ENCODE peak calls at places on chromosomes 16 and 17, in six cellular contexts. K is GM23338, Z is ascending aorta, M is heart left ventricle, L is IMR-90, Y is right lobe of liver. C is an unnamed sample. For H3K4me1, the result is how much of the 10 kb centered on the place peaks cover.

GRCh38 chr17:189444-189843 is 8.0 kb upstream of the DOC2B start:
- DNase-seq in K (no peak), Z (no peak), M (no peak), L (no peak), Y (no peak), C (no peak)

GRCh38 chr16:12587646-12588277 is 215.9 kb downstream of the CPPED1 start:
- DNase-seq in K (no peak), Z (no peak), M (no peak), L (no peak), Y (no peak), C (no peak)

GRCh38 chr17:77709594-77709993 is 248.9 kb upstream of the TNRC6C start:
- DNase-seq in K (no peak), Z (no peak), M (no peak), L (no peak), Y (no peak), C (no peak)

GRCh38 chr17:41377546-41377945 is 4.6 kb downstream of the KRT34 start:
- DNase-seq in K (peak), Z (no peak), M (no peak), L (peak), Y (no peak), C (no peak)

GRCh38 chr16:264440-264951 is 11.2 kb downstream of the RGS11 start:
- DNase-seq in K (no peak), Z (no peak), M (no peak), L (no peak), Y (peak), C (no peak)

GRCh38 chr17:7878234-7878633 is 10.4 kb upstream of the CHD3 start:
- DNase-seq in K (no peak), Z (no peak), M (no peak), L (no peak), Y (no peak), C (no peak)

GRCh38 chr16:14284930-14285541 is 213.9 kb downstream of the MRTFB start:
- DNase-seq in K (peak), Z (no peak), M (no peak), L (no peak), Y (peak), C (peak)

GRCh38 chr16:51532551-51532950 is 381.5 kb upstream of the SALL1 start:
- DNase-seq in K (no peak), Z (no peak), M (no peak), L (no peak), Y (no peak), C (no peak)

GRCh38 chr16:19524356-19524865 is 669 bp downstream of the CCP110 start:
- DNase-seq in K (peak), Z (no peak), M (no peak), L (no peak), Y (no peak), C (no peak)

GRCh38 chr16:10386517-10387377 is 886 bp downstream of the ATF7IP2 start:
- DNase-seq in K (no peak), Z (no peak), M (no peak), L (peak), Y (no peak), C (no peak)

GRCh38 chr17:15185625-15185991 is 79.5 kb downstream of the PMP22 start:
- DNase-seq in K (no peak), Z (peak), M (peak), L (peak), Y (no peak), C (peak)

GRCh38 chr16:59210955-59211541 is 476.9 kb upstream of the GOT2 start:
- DNase-seq in K (peak), Z (no peak), M (peak), L (peak), Y (no peak), C (peak)

GRCh38 chr17:27776882-27777624 is 23.3 kb downstream of the NOS2 start:
- DNase-seq in K (peak), Z (no peak), M (no peak), L (no peak), Y (no peak), C (no peak)

GRCh38 chr17:78338860-78339259 is 21.0 kb downstream of the SOCS3 start:
- DNase-seq in K (no peak), Z (no peak), M (no peak), L (no peak), Y (no peak), C (peak)

GRCh38 chr17:1232786-1233185 is 37.5 kb upstream of the BHLHA9 start:
- DNase-seq in K (no peak), Z (no peak), M (no peak), L (peak), Y (no peak), C (no peak)

GRCh38 chr16:9647981-9648701 is 534.1 kb downstream of the GRIN2A start:
- DNase-seq in K (peak), Z (no peak), M (no peak), L (no peak), Y (no peak), C (peak)

GRCh38 chr16:73483076-73483791 is 435.3 kb upstream of the ZFHX3 start:
- DNase-seq in K (peak), Z (no peak), M (no peak), L (no peak), Y (no peak), C (no peak)

GRCh38 chr17:17435323-17435722 is 41.5 kb upstream of the MED9 start:
- DNase-seq in K (no peak), Z (no peak), M (no peak), L (peak), Y (no peak), C (no peak)

GRCh38 chr17:14125518-14126125 is 56.3 kb downstream of the COX10 start:
- DNase-seq in K (no peak), Z (no peak), M (no peak), L (no peak), Y (no peak), C (no peak)

GRCh38 chr16:22191966-22192260 is 14.2 kb upstream of the EEF2K start:
- DNase-seq in K (no peak), Z (no peak), M (no peak), L (peak), Y (no peak), C (peak)

GRCh38 chr17:2899911-2900310 is 103.7 kb downstream of the RAP1GAP2 start:
- DNase-seq in K (no peak), Z (no peak), M (no peak), L (peak), Y (no peak), C (peak)

GRCh38 chr16:61214780-61215179 is 821.5 kb downstream of the CDH8 start:
- DNase-seq in K (no peak), Z (no peak), M (no peak), L (no peak), Y (no peak), C (no peak)

GRCh38 chr17:49985310-49985990 is 9.6 kb downstream of the DLX3 start:
- DNase-seq in K (no peak), Z (no peak), M (no peak), L (no peak), Y (no peak), C (no peak)

GRCh38 chr16:57537596-57538234 is 1.3 kb upstream of the CCDC102A start:
- DNase-seq in K (no peak), Z (no peak), M (no peak), L (no peak), Y (no peak), C (no peak)

GRCh38 chr16:69706256-69706974 is 19.9 kb downstream of the NQO1 start:
- DNase-seq in K (no peak), Z (no peak), M (no peak), L (no peak), Y (no peak), C (no peak)

GRCh38 chr17:17164156-17164555 is 42.0 kb downstream of the PLD6 start:
- DNase-seq in K (no peak), Z (no peak), M (no peak), L (no peak), Y (no peak), C (no peak)

GRCh38 chr16:89326721-89327120 is 109.2 kb downstream of the ZNF778 start:
- DNase-seq in K (peak), Z (no peak), M (no peak), L (no peak), Y (no peak), C (peak)
- H3K4me1 ChIP-seq in K (half or more), Z (under half), M (under half), L (under half), Y (under half), C (under half)

DNA sequence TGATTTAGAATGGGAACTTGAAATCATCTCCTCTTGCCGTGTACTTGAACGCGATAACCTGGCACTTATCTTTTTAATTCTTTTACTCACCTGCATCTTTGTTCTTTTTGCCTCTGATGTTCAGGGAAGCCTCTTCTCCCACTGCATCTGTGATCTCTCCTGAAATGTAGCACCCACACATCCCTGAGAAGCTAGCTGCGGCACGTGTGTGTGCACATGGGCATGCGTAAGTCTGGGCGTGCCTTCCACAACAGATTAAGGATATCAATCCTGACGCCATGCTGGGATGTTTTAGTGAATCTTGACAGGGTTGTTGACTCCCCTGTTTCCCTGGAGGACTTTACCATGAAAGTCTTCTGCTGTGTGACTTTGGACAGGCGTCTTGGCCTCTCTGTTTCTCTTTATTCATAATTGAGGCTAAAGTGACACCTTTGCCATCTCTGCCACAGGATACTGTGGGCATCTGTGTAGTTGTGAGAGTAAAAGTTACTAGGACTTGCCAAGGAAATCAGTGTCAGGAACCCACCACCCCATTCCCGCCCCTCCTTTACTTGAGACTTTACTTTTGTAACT is 20.5 kb downstream of the IL4R start:
- DNase-seq in K (no peak), Z (no peak), M (no peak), L (no peak), Y (no peak), C (no peak)
- H3K4me1 ChIP-seq in K (under half), Z (under half), M (under half), L (under half), Y (under half), C (under half)

DNA sequence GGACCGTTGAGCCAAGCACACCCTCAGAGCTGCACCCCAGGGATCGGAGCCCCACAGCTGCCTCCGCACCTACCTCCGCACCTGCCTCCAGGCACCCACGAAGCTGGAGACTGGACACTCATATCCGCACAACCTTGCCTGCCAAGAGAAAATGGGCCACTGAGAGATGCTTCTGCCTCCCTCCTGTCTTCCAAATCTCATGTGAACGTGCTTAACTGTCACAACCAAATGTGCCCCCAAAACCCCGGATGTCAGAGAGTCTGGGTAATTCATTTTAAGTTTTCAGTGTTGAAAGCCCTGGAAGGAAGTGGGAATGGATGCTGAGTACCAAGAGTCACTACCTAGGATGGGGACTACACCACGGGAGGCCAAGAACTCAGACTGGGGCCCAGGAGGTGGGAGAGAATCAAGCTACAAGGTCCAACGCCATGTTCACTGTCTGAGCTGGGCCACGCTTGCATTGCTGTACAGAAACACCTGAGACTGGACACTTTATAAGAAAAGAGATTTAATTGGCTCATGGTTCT is 49.5 kb upstream of the MEAK7 start:
- DNase-seq in K (no peak), Z (no peak), M (no peak), L (no peak), Y (no peak), C (no peak)
- H3K4me1 ChIP-seq in K (under half), Z (under half), M (under half), L (under half), Y (under half), C (under half)

GRCh38 chr16:30778549-30779244 is 8.3 kb downstream of the ZNF629 start:
- DNase-seq in K (peak), Z (no peak), M (no peak), L (peak), Y (no peak), C (no peak)

GRCh38 chr16:30777591-30778297 is 9.3 kb downstream of the ZNF629 start:
- DNase-seq in K (peak), Z (no peak), M (no peak), L (no peak), Y (no peak), C (no peak)

GRCh38 chr16:30780021-30780420 is 7.0 kb downstream of the ZNF629 start:
- DNase-seq in K (no peak), Z (no peak), M (no peak), L (no peak), Y (no peak), C (no peak)

GRCh38 chr16:30780549-30780948 is 6.5 kb downstream of the ZNF629 start:
- DNase-seq in K (no peak), Z (no peak), M (no peak), L (no peak), Y (no peak), C (no peak)

GRCh38 chr16:30779596-30779995 is 7.4 kb downstream of the ZNF629 start:
- DNase-seq in K (no peak), Z (no peak), M (no peak), L (no peak), Y (no peak), C (no peak)
- H3K4me1 ChIP-seq in K (under half), Z (under half), M (under half), L (under half), Y (under half), C (under half)

DNA sequence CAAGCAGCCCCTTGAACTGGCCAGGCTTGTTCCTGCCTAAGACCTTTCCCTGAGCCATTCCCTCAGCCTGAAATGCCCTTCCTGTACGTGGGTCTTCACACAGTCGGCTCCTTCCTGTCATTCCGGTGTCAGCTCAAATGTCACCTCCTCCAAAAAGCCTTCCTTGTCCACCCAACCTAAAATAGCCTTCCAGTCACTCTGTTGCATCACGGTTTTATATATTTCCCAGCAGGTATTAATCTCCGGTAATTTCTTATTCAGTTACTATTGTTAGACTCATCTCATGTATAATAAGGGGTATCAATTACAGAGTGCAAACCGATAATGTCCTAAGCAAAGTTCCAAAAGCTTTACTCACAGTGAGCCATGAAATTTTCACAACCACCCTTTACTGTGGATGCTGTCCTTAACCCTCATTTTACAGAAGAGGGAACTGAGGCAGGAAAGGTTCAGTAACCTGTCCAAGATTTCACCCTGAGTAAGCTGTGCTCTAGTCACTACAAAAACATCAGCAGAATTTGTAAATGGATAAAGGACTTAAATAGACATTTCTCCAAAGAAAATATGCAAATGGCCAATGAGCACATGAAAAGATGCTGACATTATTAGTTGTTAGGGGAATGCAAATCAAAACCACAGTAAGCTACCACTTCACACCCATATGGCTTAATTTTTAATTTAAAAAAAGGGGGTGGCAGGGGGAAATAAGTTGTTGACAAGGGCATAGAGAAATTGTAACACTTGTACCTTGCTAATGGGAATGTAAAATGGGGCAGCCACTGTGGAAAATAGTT is 51.6 kb downstream of the C17orf67 start:
- DNase-seq in K (no peak), Z (no peak), M (no peak), L (no peak), Y (no peak), C (no peak)
- H3K4me1 ChIP-seq in K (under half), Z (under half), M (under half), L (under half), Y (under half), C (under half)

GRCh38 chr17:42832934-42833770 is at the start of gene PSME3:
- DNase-seq in K (peak), Z (peak), M (peak), L (peak), Y (peak), C (peak)
- H3K4me1 ChIP-seq in K (under half), Z (under half), M (under half), L (under half), Y (under half), C (under half)

DNA sequence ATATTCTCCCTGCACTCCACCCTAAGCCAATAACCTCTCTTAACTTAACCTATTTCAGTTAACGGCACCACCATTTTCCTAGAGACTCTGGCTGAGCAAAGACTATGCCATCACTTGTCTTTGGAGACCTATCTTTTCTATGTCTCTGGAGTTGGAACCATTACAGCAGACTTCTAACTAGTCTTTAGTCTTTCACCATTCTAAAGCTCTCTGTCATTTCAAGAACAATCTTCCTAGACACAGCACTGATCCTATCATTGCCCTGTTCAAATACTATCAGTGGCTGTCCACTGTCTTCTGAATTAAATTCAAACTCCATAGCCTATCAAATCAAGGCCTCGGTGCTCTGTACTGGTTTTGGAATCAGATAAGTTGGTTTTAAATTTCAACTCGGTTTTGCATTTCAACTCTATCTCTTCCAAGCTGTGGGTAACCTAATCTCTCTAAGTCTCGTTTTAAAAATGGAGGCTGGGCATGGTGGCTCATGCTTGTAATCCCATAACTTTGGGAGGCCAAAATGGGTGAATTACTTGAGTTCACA is 31.9 kb downstream of the RNF43 start:
- DNase-seq in K (no peak), Z (no peak), M (no peak), L (no peak), Y (no peak), C (no peak)
- H3K4me1 ChIP-seq in K (under half), Z (under half), M (under half), L (under half), Y (under half), C (half or more)

DNA sequence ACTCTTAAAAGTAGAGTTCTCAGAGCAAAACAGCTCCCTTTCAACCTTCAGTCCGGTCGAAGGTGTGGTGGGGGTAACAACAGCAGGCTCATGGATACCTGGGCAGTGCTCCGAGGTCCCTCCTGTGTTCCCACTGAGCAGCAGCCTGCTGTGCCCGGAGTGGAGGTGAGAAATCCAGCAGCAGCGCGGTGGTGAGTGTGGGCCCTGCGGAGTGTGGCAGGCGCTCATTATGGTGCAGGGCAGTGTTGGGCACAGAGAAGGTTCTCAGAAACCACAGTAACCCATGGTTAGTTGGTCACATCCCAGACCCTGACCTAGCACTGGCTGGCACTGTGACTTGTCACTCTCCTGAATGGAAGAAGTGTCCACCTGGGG is 5.0 kb upstream of the P4HB start:
- DNase-seq in K (no peak), Z (no peak), M (no peak), L (no peak), Y (no peak), C (no peak)
- H3K4me1 ChIP-seq in K (under half), Z (under half), M (under half), L (under half), Y (under half), C (half or more)

C was measured in body of pancreas.